ENCODE peak calls at places on chromosomes 12 and 14, in six cellular contexts. K, T, C, W, F and D are unnamed samples.

GRCh38 chr14:45253754-45254300 is 825 bp upstream of the MIS18BP1 start:
- DNase-seq in K (no peak), T (peak), C (no peak), W (peak), F (peak), D (peak)

GRCh38 chr12:115761784-115762183 is 515.7 kb downstream of the MED13L start:
- DNase-seq in K (no peak), T (no peak), C (no peak), W (no peak), F (peak), D (no peak)

GRCh38 chr12:52524241-52524897 is 4.2 kb upstream of the KRT5 start:
- DNase-seq in K (no peak), T (no peak), C (no peak), W (no peak), F (no peak), D (no peak)

GRCh38 chr14:35506927-35507326 is 27.0 kb upstream of the INSM2 start:
- DNase-seq in K (no peak), T (no peak), C (no peak), W (peak), F (peak), D (no peak)

GRCh38 chr12:67758119-67758873 is 109.8 kb downstream of the DYRK2 start:
- DNase-seq in K (no peak), T (no peak), C (no peak), W (no peak), F (no peak), D (no peak)

GRCh38 chr12:121530600-121531355 is 50.0 kb downstream of the KDM2B start:
- DNase-seq in K (peak), T (peak), C (no peak), W (peak), F (peak), D (no peak)

GRCh38 chr12:75766263-75767160 is 255.1 kb upstream of the KRR1 start:
- DNase-seq in K (no peak), T (no peak), C (no peak), W (peak), F (peak), D (peak)

GRCh38 chr12:28899951-28900350 is 249.1 kb upstream of the FAR2 start:
- DNase-seq in K (no peak), T (no peak), C (no peak), W (peak), F (peak), D (no peak)

GRCh38 chr14:71328183-71328582 is 420.9 kb downstream of the PCNX1 start:
- DNase-seq in K (no peak), T (no peak), C (no peak), W (no peak), F (no peak), D (no peak)

GRCh38 chr12:124592481-124593160 is 25.2 kb upstream of the NCOR2 start:
- DNase-seq in K (no peak), T (peak), C (no peak), W (no peak), F (no peak), D (no peak)

GRCh38 chr14:100105357-100106169 is 40.3 kb downstream of the EVL start:
- DNase-seq in K (no peak), T (peak), C (no peak), W (no peak), F (peak), D (no peak)

GRCh38 chr14:92638904-92639303 is 109.5 kb downstream of the LGMN start:
- DNase-seq in K (no peak), T (no peak), C (no peak), W (no peak), F (no peak), D (no peak)

GRCh38 chr12:49345048-49345839 is 1.4 kb upstream of the DNAJC22 start:
- DNase-seq in K (no peak), T (no peak), C (peak), W (no peak), F (peak), D (no peak)

GRCh38 chr14:104994988-104995387 is 9.4 kb downstream of the CLBA1 start:
- DNase-seq in K (no peak), T (no peak), C (no peak), W (no peak), F (no peak), D (no peak)

GRCh38 chr12:115639667-115640012 is 637.9 kb downstream of the MED13L start:
- DNase-seq in K (no peak), T (no peak), C (no peak), W (no peak), F (no peak), D (no peak)

GRCh38 chr12:67437011-67437410 is 167.9 kb downstream of the CAND1 start:
- DNase-seq in K (no peak), T (no peak), C (no peak), W (no peak), F (peak), D (no peak)

GRCh38 chr12:121366063-121366459 is 13.8 kb upstream of the ANAPC5 start:
- DNase-seq in K (no peak), T (no peak), C (no peak), W (no peak), F (peak), D (no peak)